ENCODE peak calls at places on chromosome 15, in six cellular contexts. P is GM12878, S is endothelial cell of umbilical vein, G is neural progenitor cell, X is HepG2, W is H1. M is an unnamed sample.

GRCh38 chr15:57220220-57220619 is 156.1 kb upstream of the CGNL1 start:
- DNase-seq in W (no peak), X (no peak), P (no peak), G (no peak), S (peak), M (peak)

GRCh38 chr15:101011582-101011981 is 92.4 kb downstream of the LRRK1 start:
- DNase-seq in X (no peak), W (no peak), G (peak), P (no peak), S (peak), M (no peak)

GRCh38 chr15:50119063-50119700 is at the start of gene ATP8B4:
- DNase-seq in W (no peak), S (no peak), G (peak), X (no peak), P (no peak), M (no peak)

GRCh38 chr15:47991376-47991775 is 129.4 kb upstream of the SLC24A5 start:
- DNase-seq in X (no peak), P (no peak), W (no peak), G (no peak), S (no peak), M (peak)

GRCh38 chr15:94324117-94324826 is 92.9 kb downstream of the MCTP2 start:
- DNase-seq in S (peak), X (peak), G (peak), W (peak), P (peak), M (peak)

GRCh38 chr15:79635897-79636596 is 203.9 kb downstream of the MINAR1 start:
- DNase-seq in W (no peak), G (peak), S (no peak), X (no peak), P (no peak), M (peak)

GRCh38 chr15:66999601-67000000 is 65.8 kb upstream of the SMAD3 start:
- DNase-seq in W (no peak), X (no peak), S (no peak), P (no peak), G (no peak), M (no peak)

GRCh38 chr15:86362556-86362955 is 282.9 kb downstream of the AGBL1 start:
- DNase-seq in S (no peak), W (no peak), G (no peak), X (no peak), P (no peak), M (no peak)

GRCh38 chr15:68980786-68981185 is 33.7 kb upstream of the NOX5 start:
- DNase-seq in P (no peak), G (no peak), W (no peak), X (no peak), S (no peak), M (no peak)
- H2AFZ ChIP-seq in P (no peak), G (no peak), W (no peak), X (no peak), S (no peak), M (no peak)

GRCh38 chr15:59398220-59398619 is 25.5 kb upstream of the MYO1E start:
- DNase-seq in P (no peak), S (no peak), G (no peak), X (no peak), W (no peak), M (no peak)
- H3K9ac ChIP-seq in P (no peak), S (no peak), G (no peak), X (no peak), W (no peak), M (no peak)

GRCh38 chr15:78340243-78341056 is at the start of gene CRABP1:
- DNase-seq in P (no peak), X (no peak), S (no peak), G (peak), W (no peak), M (no peak)
- TF ChIP-seq EZH2 in P (no peak), X (peak), S (no peak), G (peak), W (no peak), M (no peak)

GRCh38 chr15:29860872-29861271 is 38.6 kb upstream of the TJP1 start:
- DNase-seq in S (no peak), G (no peak), W (no peak), P (no peak), X (no peak), M (no peak)
- H2AFZ ChIP-seq in S (no peak), G (no peak), W (no peak), P (no peak), X (no peak), M (no peak)

GRCh38 chr15:70258369-70259029 is 160.8 kb upstream of the TLE3 start:
- DNase-seq in G (no peak), W (no peak), X (no peak), S (peak), P (no peak), M (peak)
- H3K9ac ChIP-seq in G (no peak), W (no peak), X (no peak), S (no peak), P (no peak), M (no peak)

GRCh38 chr15:74170845-74171578 is 2.5 kb upstream of the ISLR start:
- DNase-seq in X (no peak), G (no peak), W (no peak), P (no peak), S (no peak), M (no peak)
- TF ChIP-seq EZH2 in X (no peak), G (no peak), W (no peak), P (no peak), S (no peak), M (no peak)

GRCh38 chr15:37109952-37110630 is 9.7 kb upstream of the MEIS2 start:
- DNase-seq in P (no peak), G (peak), W (no peak), S (no peak), X (no peak), M (peak)
- H2AFZ ChIP-seq in P (no peak), G (no peak), W (no peak), S (no peak), X (no peak), M (no peak)

GRCh38 chr15:22871481-22872076 is 33.1 kb downstream of the NIPA2 start:
- DNase-seq in X (no peak), S (no peak), P (no peak), W (no peak), G (no peak), M (no peak)

GRCh38 chr15:22870865-22871264 is 32.4 kb downstream of the NIPA2 start:
- DNase-seq in S (no peak), P (no peak), X (no peak), W (no peak), G (no peak), M (no peak)

GRCh38 chr15:22874256-22874655 is 35.8 kb downstream of the NIPA2 start:
- DNase-seq in P (no peak), W (no peak), S (no peak), G (no peak), X (no peak), M (no peak)

GRCh38 chr15:22873841-22874240 is 35.4 kb downstream of the NIPA2 start:
- DNase-seq in P (no peak), G (no peak), W (no peak), X (no peak), S (no peak), M (no peak)

GRCh38 chr15:22873204-22873701 is 34.8 kb downstream of the NIPA2 start:
- DNase-seq in X (no peak), G (peak), S (no peak), W (no peak), P (no peak), M (peak)
- H3K9ac ChIP-seq in X (no peak), G (no peak), S (no peak), W (peak), P (no peak), M (no peak)

M was measured in fibroblast of lung.